ENCODE peak calls at places on chromosomes 5 and 9, in seven cellular contexts. P, C, W, Q, I, V and M are unnamed samples.

GRCh38 chr9:90970603-90971002 is 169.0 kb downstream of the SYK start:
- DNase-seq in P (no peak), C (peak; percentile 43), W (no peak), Q (no peak), I (peak; percentile 5), V (no peak), M (no peak)

GRCh38 chr9:74645007-74645639 is 148.0 kb downstream of the RORB start:
- DNase-seq in P (no peak), C (no peak), W (peak; percentile 4), Q (peak; percentile 7), I (peak; percentile 18), V (no peak), M (no peak)

GRCh38 chr5:81393783-81394718 is at the start of gene ACOT12:
- DNase-seq in P (no peak), C (no peak), W (no peak), Q (no peak), I (peak; percentile 15), V (peak; percentile 59), M (no peak)

GRCh38 chr9:5586391-5586802 is 42.5 kb upstream of the RIC1 start:
- DNase-seq in P (no peak), C (no peak), W (no peak), Q (no peak), I (peak; percentile 23), V (no peak), M (no peak)

GRCh38 chr5:59099270-59099994 is 516.6 kb downstream of the RAB3C start:
- DNase-seq in P (no peak), C (no peak), W (no peak), Q (no peak), I (peak; percentile 89), V (no peak), M (no peak)

GRCh38 chr5:129271309-129271708 is 176.8 kb downstream of the ISOC1 start:
- DNase-seq in P (no peak), C (no peak), W (no peak), Q (peak; percentile 19), I (no peak), V (peak; percentile 48), M (no peak)

GRCh38 chr5:36156619-36157018 is 4.7 kb downstream of the SKP2 start:
- DNase-seq in P (no peak), C (no peak), W (no peak), Q (no peak), I (peak; percentile 30), V (no peak), M (no peak)

GRCh38 chr9:89638897-89639296 is 34.1 kb downstream of the GADD45G start:
- DNase-seq in P (no peak), C (no peak), W (no peak), Q (no peak), I (no peak), V (no peak), M (no peak)

GRCh38 chr9:2726620-2727335 is 9.5 kb downstream of the KCNV2 start:
- DNase-seq in P (no peak), C (no peak), W (no peak), Q (peak; percentile 19), I (no peak), V (no peak), M (no peak)

GRCh38 chr9:76365028-76365427 is 29.2 kb downstream of the RFK start:
- DNase-seq in P (no peak), C (no peak), W (no peak), Q (no peak), I (peak; percentile 36), V (no peak), M (no peak)

GRCh38 chr5:133931546-133931945 is 36.9 kb downstream of the C5orf15 start:
- DNase-seq in P (no peak), C (no peak), W (no peak), Q (no peak), I (no peak), V (no peak), M (no peak)

GRCh38 chr5:169655353-169655752 is 18.3 kb downstream of the DOCK2 start:
- DNase-seq in P (no peak), C (no peak), W (no peak), Q (no peak), I (no peak), V (no peak), M (no peak)

GRCh38 chr5:111722016-111722591 is 34.9 kb downstream of the NREP start:
- DNase-seq in P (no peak), C (no peak), W (no peak), Q (no peak), I (no peak), V (no peak), M (no peak)

GRCh38 chr9:81824802-81825770 is 103.1 kb upstream of the SPATA31D4 start:
- DNase-seq in P (no peak), C (no peak), W (no peak), Q (no peak), I (no peak), V (no peak), M (no peak)

GRCh38 chr9:4048441-4048840 is 251.4 kb downstream of the GLIS3 start:
- DNase-seq in P (no peak), C (no peak), W (no peak), Q (no peak), I (peak; percentile 65), V (no peak), M (no peak)

GRCh38 chr9:385818-386398 is 171.2 kb downstream of the DOCK8 start:
- DNase-seq in P (peak; percentile 57), C (peak; percentile 33), W (peak; percentile 64), Q (peak; percentile 52), I (peak; percentile 62), V (peak; percentile 62), M (no peak)

GRCh38 chr5:141272906-141273305 is 27.7 kb downstream of the PCDHB15 start:
- DNase-seq in P (no peak), C (no peak), W (no peak), Q (no peak), I (no peak), V (peak; percentile 47), M (no peak)

GRCh38 chr9:23551171-23551795 is 274.8 kb downstream of the ELAVL2 start:
- DNase-seq in P (no peak), C (no peak), W (no peak), Q (no peak), I (no peak), V (no peak), M (no peak)

GRCh38 chr5:114857951-114858401 is 311.7 kb downstream of the TRIM36 start:
- DNase-seq in P (no peak), C (no peak), W (no peak), Q (no peak), I (peak; percentile 19), V (peak; percentile 19), M (no peak)

GRCh38 chr5:176553260-176554085 is 4.3 kb downstream of the CDHR2 start:
- DNase-seq in P (peak; percentile 48), C (no peak), W (no peak), Q (peak; percentile 62), I (no peak), V (no peak), M (no peak)

GRCh38 chr5:138274189-138274853 is at the start of gene GFRA3:
- DNase-seq in P (no peak), C (no peak), W (no peak), Q (no peak), I (peak; percentile 11), V (peak; percentile 51), M (no peak)

GRCh38 chr9:109704546-109704945 is 75.5 kb upstream of the PALM2AKAP2 start:
- DNase-seq in P (no peak), C (no peak), W (no peak), Q (no peak), I (no peak), V (no peak), M (no peak)

GRCh38 chr5:82312373-82312856 is 34.3 kb upstream of the RPS23 start:
- DNase-seq in P (no peak), C (peak; percentile 59), W (peak; percentile 74), Q (peak; percentile 54), I (peak; percentile 84), V (peak; percentile 73), M (peak; percentile 88)

DNA sequence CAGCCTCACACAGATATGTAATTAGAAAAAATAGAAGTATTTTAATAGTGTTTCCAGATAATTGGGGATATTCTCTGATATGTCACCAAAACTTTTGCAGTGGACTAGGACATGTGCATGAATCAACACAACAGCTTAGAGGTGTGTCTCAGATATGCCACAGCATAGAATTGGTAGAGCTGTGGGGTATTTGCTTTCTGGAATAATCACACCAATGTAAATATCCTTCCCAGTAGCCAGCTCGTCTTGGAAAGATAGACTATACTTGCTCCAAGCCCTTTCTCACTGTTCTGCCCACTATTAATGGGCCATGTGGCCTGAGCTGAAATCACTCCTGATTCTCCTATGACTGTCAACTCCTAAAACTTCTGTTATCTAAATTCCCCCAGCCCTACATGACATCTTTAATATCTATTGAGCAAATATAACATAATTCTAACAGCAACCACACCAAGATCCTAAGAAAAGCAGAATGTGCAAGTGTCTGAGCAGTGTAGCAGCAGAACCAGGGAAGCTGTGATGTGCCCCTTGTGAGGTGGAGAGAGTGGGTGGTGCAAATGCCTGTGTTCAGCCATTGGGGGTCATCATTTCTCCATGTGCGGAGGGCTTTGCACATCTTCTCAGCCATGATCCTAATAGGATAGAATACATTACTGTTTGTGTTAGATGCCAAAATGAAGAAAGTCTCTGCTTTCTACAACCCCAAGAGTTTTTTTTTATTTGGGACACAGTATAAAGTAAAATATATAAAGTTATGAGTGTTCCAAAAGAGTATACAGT is 65.0 kb downstream of the MELK start:
- DNase-seq in P (no peak), C (no peak), W (no peak), Q (no peak), I (no peak), V (no peak), M (no peak)
- TF ChIP-seq CTCF in P (no peak), C (no peak), W (no peak), Q (no peak), I (peak; percentile 4), V (no peak), M (no peak)

GRCh38 chr9:72203205-72203803 is 54.1 kb downstream of the GDA start:
- DNase-seq in P (no peak), C (no peak), W (peak; percentile 52), Q (peak; percentile 28), I (peak; percentile 10), V (peak; percentile 26), M (no peak)
- TF ChIP-seq CTCF in P (peak; percentile 17), C (no peak), W (peak; percentile 59), Q (peak; percentile 63), I (peak; percentile 66), V (peak; percentile 22), M (peak; percentile 67)

DNA sequence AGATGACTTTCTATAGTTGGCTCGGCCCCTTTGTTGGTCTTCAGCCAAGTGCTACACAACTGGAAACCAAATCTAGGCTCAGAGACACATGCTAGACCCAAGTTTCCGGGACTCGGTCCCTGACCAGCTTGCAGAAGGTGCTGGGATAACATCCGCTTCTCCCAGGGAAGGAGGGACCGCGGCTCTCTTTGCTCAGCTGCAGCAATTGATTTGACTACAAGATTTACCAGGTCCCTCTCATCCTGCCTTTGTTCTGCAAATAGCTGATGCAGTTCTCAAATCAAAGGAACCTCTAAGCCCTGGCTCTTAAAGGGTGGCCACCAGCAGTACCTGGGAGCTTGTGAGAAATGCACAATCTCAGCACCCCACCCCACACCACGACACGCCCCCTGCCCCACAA is 314.6 kb downstream of the MLLT3 start:
- DNase-seq in P (no peak), C (no peak), W (no peak), Q (no peak), I (no peak), V (peak; percentile 44), M (no peak)
- TF ChIP-seq CTCF in P (no peak), C (no peak), W (no peak), Q (no peak), I (no peak), V (no peak), M (no peak)

GRCh38 chr5:53211799-53212198 is 102.2 kb upstream of the MOCS2 start:
- DNase-seq in P (no peak), C (no peak), W (no peak), Q (peak; percentile 8), I (peak; percentile 44), V (no peak), M (no peak)
- TF ChIP-seq CTCF in P (no peak), C (no peak), W (no peak), Q (no peak), I (no peak), V (no peak), M (no peak)